ENCODE peak calls at places on chromosome 14, in four cellular contexts. G, X, R and V are unnamed samples. For H3K4me1, the result is how much of the 10 kb centered on the place peaks cover.

GRCh38 chr14:74922752-74923401 is at the start of gene RPS6KL1:
- DNase-seq in G (peak), X (peak), R (no peak), V (peak)

GRCh38 chr14:35821546-35822411 is 4.4 kb upstream of the BRMS1L start:
- DNase-seq in G (no peak), X (peak), R (no peak), V (no peak)

GRCh38 chr14:54722791-54723432 is 156.0 kb downstream of the SAMD4A start:
- DNase-seq in G (no peak), X (no peak), R (no peak), V (no peak)

GRCh38 chr14:67643671-67644070 is 24.0 kb downstream of the ARG2 start:
- DNase-seq in G (no peak), X (no peak), R (no peak), V (no peak)

GRCh38 chr14:106848330-106849121 is 1322.1 kb downstream of the TMEM121 start:
- DNase-seq in G (no peak), X (no peak), R (no peak), V (no peak)

GRCh38 chr14:89125216-89125615 is 291.8 kb downstream of the FOXN3 start:
- DNase-seq in G (no peak), X (no peak), R (no peak), V (no peak)

GRCh38 chr14:56120091-56120632 is 2.0 kb downstream of the PELI2 start:
- DNase-seq in G (peak), X (no peak), R (no peak), V (peak)

GRCh38 chr14:52025310-52025709 is 36.0 kb downstream of the RTRAF start:
- DNase-seq in G (no peak), X (no peak), R (peak), V (no peak)

GRCh38 chr14:102822311-102822863 is 45.1 kb downstream of the TRAF3 start:
- DNase-seq in G (no peak), X (no peak), R (no peak), V (no peak)

GRCh38 chr14:49679271-49679670 is 8.7 kb downstream of the POLE2 start:
- DNase-seq in G (no peak), X (no peak), R (no peak), V (no peak)

GRCh38 chr14:55434805-55435174 is 5.6 kb downstream of the TBPL2 start:
- DNase-seq in G (no peak), X (no peak), R (no peak), V (no peak)

GRCh38 chr14:31945074-31945613 is 132.0 kb upstream of the ARHGAP5 start:
- DNase-seq in G (no peak), X (no peak), R (no peak), V (peak)

GRCh38 chr14:34713681-34714319 is 593 bp downstream of the CFL2 start:
- DNase-seq in G (peak), X (peak), R (no peak), V (peak)

GRCh38 chr14:62614117-62614516 is 431.1 kb downstream of the KCNH5 start:
- DNase-seq in G (no peak), X (no peak), R (no peak), V (no peak)

GRCh38 chr14:74948228-74949175 is 6.9 kb downstream of the PGF start:
- DNase-seq in G (peak), X (no peak), R (no peak), V (no peak)

GRCh38 chr14:72448212-72448611 is 445.7 kb downstream of the DPF3 start:
- DNase-seq in G (no peak), X (no peak), R (no peak), V (no peak)

GRCh38 chr14:74636424-74637183 is 24.6 kb upstream of the LTBP2 start:
- DNase-seq in G (no peak), X (no peak), R (no peak), V (no peak)

GRCh38 chr14:74048291-74048690 is 29.1 kb downstream of the BBOF1 start:
- DNase-seq in G (no peak), X (no peak), R (peak), V (no peak)

GRCh38 chr14:61716956-61717355 is 21.6 kb downstream of the HIF1A start:
- DNase-seq in G (no peak), X (no peak), R (no peak), V (no peak)

GRCh38 chr14:88179725-88180124 is 143.3 kb downstream of the KCNK10 start:
- DNase-seq in G (no peak), X (no peak), R (no peak), V (no peak)

GRCh38 chr14:100890044-100890443 is 13.5 kb downstream of the RTL1 start:
- DNase-seq in G (no peak), X (no peak), R (no peak), V (no peak)

DNA sequence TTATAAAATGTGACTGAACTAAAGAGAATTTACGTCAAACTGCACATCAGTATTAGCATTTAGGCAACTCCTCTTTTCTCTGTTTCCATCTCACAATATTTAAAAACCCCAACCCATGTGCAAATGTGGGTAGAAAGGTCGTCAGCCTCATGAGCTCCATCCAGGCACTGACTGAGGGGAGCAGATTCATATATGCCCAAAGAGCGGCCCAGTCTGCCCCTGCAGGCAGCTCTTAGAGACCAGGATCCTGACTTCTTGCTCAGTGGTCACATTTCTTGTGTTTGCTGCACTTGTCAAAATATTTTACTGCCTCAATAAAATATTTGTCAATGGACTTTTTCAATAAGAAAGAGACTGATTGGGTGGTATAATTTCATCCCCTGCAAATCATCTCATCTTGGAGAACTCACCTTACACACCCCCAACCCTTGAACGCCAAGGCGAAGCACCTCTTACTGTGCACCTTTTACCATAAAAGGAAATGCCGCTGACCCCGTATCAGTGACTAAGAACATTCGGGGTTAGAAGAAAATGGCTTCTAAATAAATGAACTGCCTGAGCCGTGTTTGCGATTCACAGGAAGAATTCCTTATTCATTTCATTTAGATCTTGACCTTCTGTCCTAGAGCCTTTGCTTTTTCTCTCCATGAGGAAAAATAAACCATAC is 418.8 kb downstream of the BCL11B start:
- DNase-seq in G (no peak), X (no peak), R (no peak), V (no peak)
- H3K4me1 ChIP-seq in G (under half), X (under half), R (under half), V (under half)

GRCh38 chr14:76961631-76962302 is 66.7 kb downstream of the IRF2BPL start:
- DNase-seq in G (peak), X (peak), R (peak), V (peak)
- H3K4me1 ChIP-seq in G (half or more), X (half or more), R (under half), V (half or more)

GRCh38 chr14:94123868-94124267 is 5.5 kb downstream of the IFI27L2 start:
- DNase-seq in G (no peak), X (no peak), R (no peak), V (no peak)
- H3K4me1 ChIP-seq in G (under half), X (under half), R (under half), V (under half)

GRCh38 chr14:104688755-104689619 is at the start of gene INF2:
- DNase-seq in G (no peak), X (peak), R (no peak), V (peak)
- H3K4me1 ChIP-seq in G (half or more), X (under half), R (under half), V (half or more)

DNA sequence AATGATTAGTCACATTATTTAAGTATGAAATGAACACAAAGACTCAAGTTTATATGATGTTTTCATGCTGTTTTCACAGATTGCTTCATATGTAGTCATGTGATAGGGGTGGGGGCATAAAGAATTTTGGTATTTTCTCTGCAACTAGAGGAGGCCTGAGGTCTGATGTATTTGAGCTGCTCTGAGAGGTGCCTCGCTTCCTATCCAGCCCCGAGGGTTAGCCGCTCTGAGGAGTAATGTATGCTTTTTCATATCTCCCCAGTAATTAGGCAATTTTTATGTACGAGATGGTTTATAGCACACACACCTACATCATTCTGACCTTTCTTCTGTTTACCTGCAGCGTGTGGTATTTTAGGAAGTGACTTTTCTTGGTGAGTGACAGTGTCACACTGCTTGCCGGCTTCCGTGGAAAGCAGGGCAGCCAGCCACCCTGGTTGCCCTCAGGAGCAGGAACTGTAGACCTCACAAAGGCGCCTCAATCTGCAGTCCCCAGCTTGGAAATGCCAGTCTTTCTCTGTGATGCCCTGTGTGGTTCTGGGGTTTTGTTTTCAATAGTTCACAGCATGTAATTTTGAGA is 106.4 kb downstream of the VRK1 start:
- DNase-seq in G (no peak), X (no peak), R (no peak), V (no peak)
- H3K4me1 ChIP-seq in G (under half), X (under half), R (under half), V (under half)

DNA sequence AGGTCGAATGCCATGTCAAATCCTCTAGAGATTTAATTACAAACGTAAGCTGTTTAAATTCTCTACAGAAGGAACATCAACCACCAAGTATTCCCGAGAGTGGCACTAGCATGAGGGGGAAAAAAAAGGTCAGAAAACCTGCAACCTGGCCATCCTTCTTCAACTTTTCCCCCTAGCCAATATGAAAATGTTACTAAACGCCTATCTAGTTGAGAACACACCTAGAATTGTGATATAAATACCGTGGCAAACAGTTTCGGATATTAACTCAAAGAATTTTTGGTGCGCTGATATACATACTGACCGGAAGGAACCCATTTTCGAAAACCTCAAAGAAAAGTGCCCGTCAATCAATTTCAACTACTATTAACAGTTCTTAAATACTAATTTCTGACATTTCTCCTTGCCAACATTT is 1.8 kb downstream of the HNRNPC start:
- DNase-seq in G (no peak), X (no peak), R (no peak), V (no peak)
- H3K4me1 ChIP-seq in G (under half), X (under half), R (under half), V (under half)